ENCODE peak calls at places on chromosomes 2 and 18, in nine cellular contexts. L is NCI-H510A; C is effector memory CD4-positive, alpha-beta T cell; E is EL; B is neuronal stem cell; Y is Daoy; V is kidney epithelial cell; I is upper lobe of right lung; O is M059J. M is an unnamed sample.

GRCh38 chr2:232588680-232589585 is 38.4 kb downstream of the EIF4E2 start:
- DNase-seq in L (no peak), C (no peak), E (peak), B (no peak), Y (peak), V (no peak), I (peak), O (peak), M (peak)

GRCh38 chr2:37713258-37713700 is 41.8 kb upstream of the CDC42EP3 start:
- DNase-seq in L (no peak), C (no peak), E (peak), B (no peak), Y (peak), V (peak), I (no peak), O (peak), M (no peak)

GRCh38 chr18:52275817-52276216 is 64.2 kb upstream of the DCC start:
- DNase-seq in L (no peak), C (no peak), E (no peak), B (no peak), Y (no peak), V (no peak), I (no peak), O (no peak), M (no peak)

GRCh38 chr2:160784034-160784433 is 290.4 kb upstream of the RBMS1 start:
- DNase-seq in L (no peak), C (no peak), E (no peak), B (no peak), Y (no peak), V (no peak), I (no peak), O (no peak), M (no peak)

GRCh38 chr2:95526360-95527341 is 42.1 kb upstream of the TRIM43B start:
- DNase-seq in L (no peak), C (peak), E (peak), B (no peak), Y (peak), V (no peak), I (peak), O (peak), M (peak)

GRCh38 chr2:181810823-181811695 is 80.5 kb upstream of the ITPRID2 start:
- DNase-seq in L (no peak), C (no peak), E (peak), B (no peak), Y (peak), V (peak), I (no peak), O (peak), M (no peak)

GRCh38 chr18:49371073-49371472 is 89.4 kb downstream of the DYM start:
- DNase-seq in L (no peak), C (no peak), E (no peak), B (no peak), Y (no peak), V (no peak), I (no peak), O (no peak), M (no peak)

GRCh38 chr2:215695876-215696275 is 260.0 kb upstream of the FN1 start:
- DNase-seq in L (no peak), C (no peak), E (no peak), B (no peak), Y (no peak), V (no peak), I (no peak), O (no peak), M (no peak)

GRCh38 chr2:3600256-3600855 is 5.4 kb downstream of the COLEC11 start:
- DNase-seq in L (no peak), C (no peak), E (no peak), B (no peak), Y (no peak), V (no peak), I (no peak), O (no peak), M (no peak)

GRCh38 chr18:3851159-3851558 is 401.2 kb downstream of the TGIF1 start:
- DNase-seq in L (no peak), C (no peak), E (no peak), B (no peak), Y (no peak), V (peak), I (no peak), O (no peak), M (no peak)

GRCh38 chr2:226234187-226234586 is 565.4 kb downstream of the IRS1 start:
- DNase-seq in L (no peak), C (no peak), E (no peak), B (no peak), Y (no peak), V (no peak), I (no peak), O (no peak), M (no peak)

GRCh38 chr2:68188831-68189230 is 31.1 kb downstream of the PNO1 start:
- DNase-seq in L (no peak), C (no peak), E (no peak), B (no peak), Y (no peak), V (no peak), I (no peak), O (no peak), M (no peak)

GRCh38 chr2:210389856-210390255 is 74.9 kb upstream of the MYL1 start:
- DNase-seq in L (no peak), C (no peak), E (no peak), B (no peak), Y (no peak), V (no peak), I (no peak), O (no peak), M (peak)

GRCh38 chr2:3130889-3131635 is 246.6 kb downstream of the EIPR1 start:
- DNase-seq in L (no peak), C (no peak), E (peak), B (peak), Y (no peak), V (no peak), I (peak), O (no peak), M (no peak)

GRCh38 chr18:58671941-58672565 is 788 bp downstream of the MALT1 start:
- DNase-seq in L (no peak), C (no peak), E (peak), B (no peak), Y (peak), V (no peak), I (no peak), O (peak), M (peak)

GRCh38 chr2:237227190-237227988 is 141.7 kb downstream of the COPS8 start:
- DNase-seq in L (no peak), C (no peak), E (peak), B (no peak), Y (peak), V (peak), I (no peak), O (peak), M (no peak)

GRCh38 chr2:234747032-234747431 is 204.8 kb upstream of the SH3BP4 start:
- DNase-seq in L (no peak), C (no peak), E (peak), B (no peak), Y (no peak), V (no peak), I (no peak), O (no peak), M (no peak)

GRCh38 chr2:34936089-34936488 is 1337.0 kb upstream of the FAM98A start:
- DNase-seq in L (no peak), C (no peak), E (no peak), B (no peak), Y (no peak), V (no peak), I (no peak), O (no peak), M (no peak)

GRCh38 chr18:24368749-24369148 is 28.9 kb downstream of the OSBPL1A start:
- DNase-seq in L (no peak), C (no peak), E (no peak), B (no peak), Y (no peak), V (peak), I (no peak), O (no peak), M (no peak)

M was measured in lower lobe of right lung.